ENCODE peak calls at places on chromosomes 11 and 22, in six cellular contexts. I is neural progenitor cell, W is DND-41, V is hepatocyte, N is endothelial cell of umbilical vein, C is SK-N-SH. Q is an unnamed sample.

GRCh38 chr11:112625816-112626215 is 335.4 kb upstream of the NCAM1 start:
- DNase-seq in V (no peak), I (peak; percentile 56), N (no peak), C (no peak), W (no peak), Q (no peak)

GRCh38 chr11:87083029-87083428 is 45.3 kb downstream of the TMEM135 start:
- DNase-seq in I (peak; percentile 84), C (no peak), N (no peak), V (no peak), W (no peak), Q (no peak)

GRCh38 chr11:107576497-107577086 is 11.1 kb upstream of the ALKBH8 start:
- DNase-seq in V (peak; percentile 65), W (peak; percentile 55), I (peak; percentile 55), C (peak; percentile 61), N (peak; percentile 55), Q (peak; percentile 63)

GRCh38 chr11:57496109-57496820 is 19.2 kb downstream of the SLC43A1 start:
- DNase-seq in N (no peak), V (no peak), W (no peak), I (no peak), C (no peak), Q (no peak)

GRCh38 chr22:46896568-46897245 is 134.3 kb downstream of the TBC1D22A start:
- DNase-seq in W (no peak), V (no peak), I (no peak), C (no peak), N (no peak), Q (no peak)

GRCh38 chr11:14972581-14973490 is 685 bp upstream of the CALCA start:
- DNase-seq in N (no peak), I (peak; percentile 15), C (peak; percentile 37), V (no peak), W (no peak), Q (peak; percentile 6)

GRCh38 chr11:134497586-134497985 is 85.5 kb upstream of the B3GAT1 start:
- DNase-seq in V (no peak), C (no peak), I (no peak), W (no peak), N (no peak), Q (no peak)

GRCh38 chr11:104522650-104523049 is 358.7 kb upstream of the PDGFD start:
- DNase-seq in V (no peak), C (peak; percentile 25), N (no peak), I (no peak), W (no peak), Q (no peak)

GRCh38 chr11:35241531-35241930 is 102.6 kb downstream of the CD44 start:
- DNase-seq in V (no peak), N (no peak), C (no peak), I (no peak), W (no peak), Q (no peak)

GRCh38 chr11:112175596-112175947 is 260 bp downstream of the BCO2 start:
- DNase-seq in I (no peak), W (no peak), V (peak; percentile 34), C (no peak), N (no peak), Q (no peak)

GRCh38 chr22:42948205-42948804 is 66.6 kb downstream of the PACSIN2 start:
- DNase-seq in C (no peak), I (no peak), V (no peak), N (no peak), W (no peak), Q (no peak)

GRCh38 chr22:42947211-42947990 is 67.5 kb downstream of the PACSIN2 start:
- DNase-seq in N (peak; percentile 71), V (no peak), I (peak; percentile 28), C (no peak), W (no peak), Q (no peak)

GRCh38 chr22:42950281-42950680 is 64.7 kb downstream of the PACSIN2 start:
- DNase-seq in C (no peak), N (no peak), W (no peak), V (no peak), I (no peak), Q (no peak)

GRCh38 chr22:42951093-42951710 is 63.7 kb downstream of the PACSIN2 start:
- DNase-seq in C (no peak), V (no peak), I (no peak), W (no peak), N (no peak), Q (no peak)

GRCh38 chr22:42949159-42949558 is 65.8 kb downstream of the PACSIN2 start:
- DNase-seq in N (peak; percentile 66), V (no peak), I (no peak), C (no peak), W (no peak), Q (no peak)
- H4K20me1 ChIP-seq in N (no peaks in the 10 kb centered on the region), V (peaks cover 19% of the 10 kb centered on the region), I (peaks cover 80% of the 10 kb centered on the region), C (peaks cover 15% of the 10 kb centered on the region), W (peaks cover 87% of the 10 kb centered on the region), Q (no peaks in the 10 kb centered on the region)

GRCh38 chr11:8834379-8834778 is 76.6 kb upstream of the AKIP1 start:
- DNase-seq in I (no peak), N (peak; percentile 72), W (no peak), V (no peak), C (no peak), Q (no peak)

GRCh38 chr11:8833568-8834275 is 77.3 kb upstream of the AKIP1 start:
- DNase-seq in C (no peak), W (peak; percentile 15), I (no peak), V (no peak), N (no peak), Q (no peak)

GRCh38 chr11:8831861-8832260 is 79.1 kb upstream of the AKIP1 start:
- DNase-seq in V (no peak), N (no peak), C (no peak), W (no peak), I (no peak), Q (no peak)

GRCh38 chr11:8830641-8831040 is 80.3 kb upstream of the AKIP1 start:
- DNase-seq in N (no peak), I (no peak), C (no peak), W (no peak), V (no peak), Q (no peak)

DNA sequence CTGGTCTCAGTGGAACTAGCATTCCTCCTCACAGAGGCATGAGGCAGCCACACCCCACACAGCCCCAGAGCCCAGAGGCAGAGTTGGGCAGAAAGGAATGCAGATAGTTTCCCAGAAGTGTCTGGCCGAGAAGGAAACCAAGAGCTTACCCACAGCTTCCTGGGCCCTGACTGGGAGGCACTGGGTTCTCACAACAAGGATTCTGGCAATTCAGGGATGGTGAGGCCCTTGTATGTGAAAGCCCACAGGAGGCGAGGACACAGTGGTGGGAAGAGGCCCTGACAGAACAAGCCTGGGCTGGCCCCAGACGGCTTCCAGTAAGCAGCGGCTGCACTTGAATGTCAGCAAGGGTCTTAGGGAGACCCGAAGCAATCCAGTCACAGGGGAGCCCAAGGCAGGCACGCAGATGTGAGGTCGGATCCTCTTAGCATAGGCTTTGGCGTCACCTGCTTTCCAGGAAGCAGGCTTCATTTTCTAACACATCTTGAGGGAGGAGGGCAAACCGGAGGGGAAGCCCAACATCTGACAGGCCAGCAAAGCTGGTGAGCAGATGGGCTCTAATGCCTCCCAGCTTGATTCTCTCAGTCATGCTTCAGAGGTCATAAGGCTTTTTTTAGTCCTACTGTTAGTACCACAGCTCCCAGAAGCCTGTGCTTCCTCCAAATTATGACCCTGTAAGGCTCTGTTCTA is 78.3 kb upstream of the AKIP1 start:
- DNase-seq in W (peak; percentile 77), V (peak; percentile 42), I (no peak), C (peak; percentile 68), N (no peak), Q (peak; percentile 43)
- H3K4me3 ChIP-seq in W (no peak overlapping the region), V (no peak overlapping the region), I (no peak overlapping the region), C (no peak overlapping the region), N (no peak overlapping the region), Q (no peak overlapping the region)

GRCh38 chr11:58582437-58582836 is 3.6 kb downstream of the ZFP91 start:
- DNase-seq in V (no peak), C (no peak), I (no peak), W (no peak), N (no peak), Q (no peak)
- H3K4me1 ChIP-seq in V (peaks cover 17% of the 10 kb centered on the region), C (peaks cover 5% of the 10 kb centered on the region), I (peaks cover 29% of the 10 kb centered on the region), W (peaks cover 37% of the 10 kb centered on the region), N (peaks cover 10% of the 10 kb centered on the region), Q (peaks cover 52% of the 10 kb centered on the region)

GRCh38 chr11:20363500-20364411 is at the start of gene HTATIP2:
- DNase-seq in I (peak; percentile 70), N (peak; percentile 69), W (no peak), V (peak; percentile 76), C (no peak), Q (no peak)
- H4K20me1 ChIP-seq in I (no peaks in the 10 kb centered on the region), N (no peaks in the 10 kb centered on the region), W (no peaks in the 10 kb centered on the region), V (no peaks in the 10 kb centered on the region), C (no peaks in the 10 kb centered on the region), Q (no peaks in the 10 kb centered on the region)

GRCh38 chr11:20097319-20098221 is 62.7 kb downstream of the DBX1 start:
- DNase-seq in N (peak; percentile 99), C (no peak), V (peak; percentile 38), W (no peak), I (no peak), Q (no peak)
- H3K4me3 ChIP-seq in N (no peak overlapping the region), C (no peak overlapping the region), V (no peak overlapping the region), W (no peak overlapping the region), I (no peak overlapping the region), Q (no peak overlapping the region)

DNA sequence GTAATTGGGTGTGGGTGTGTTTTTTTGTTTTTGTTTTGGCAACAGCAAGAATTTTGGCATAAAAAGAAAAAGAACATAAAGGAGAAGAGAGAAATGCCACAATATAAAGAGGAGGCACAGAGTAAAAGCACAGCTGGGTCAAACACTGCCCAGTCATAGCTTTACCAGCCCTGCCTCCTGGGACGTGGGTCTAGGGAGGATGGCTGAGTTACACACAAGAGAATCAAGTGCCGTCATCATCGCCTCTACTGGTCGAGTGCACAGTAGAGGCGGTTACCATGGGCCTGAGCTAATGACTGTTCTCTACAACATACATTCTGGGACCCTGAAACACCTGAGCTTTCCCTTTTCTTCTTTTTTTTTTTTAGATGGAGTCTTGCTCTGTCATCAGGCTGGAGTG is 87.6 kb upstream of the BID start:
- DNase-seq in I (no peak), V (no peak), W (no peak), C (no peak), N (no peak), Q (no peak)
- H3K4me1 ChIP-seq in I (no peaks in the 10 kb centered on the region), V (no peaks in the 10 kb centered on the region), W (no peaks in the 10 kb centered on the region), C (peaks cover 12% of the 10 kb centered on the region), N (no peaks in the 10 kb centered on the region), Q (no peaks in the 10 kb centered on the region)

GRCh38 chr11:132187391-132187790 is 817.0 kb downstream of the NTM start:
- DNase-seq in V (no peak), C (no peak), W (no peak), I (no peak), N (no peak), Q (no peak)
- H4K20me1 ChIP-seq in V (no peaks in the 10 kb centered on the region), C (no peaks in the 10 kb centered on the region), W (no peaks in the 10 kb centered on the region), I (no peaks in the 10 kb centered on the region), N (no peaks in the 10 kb centered on the region), Q (no peaks in the 10 kb centered on the region)

DNA sequence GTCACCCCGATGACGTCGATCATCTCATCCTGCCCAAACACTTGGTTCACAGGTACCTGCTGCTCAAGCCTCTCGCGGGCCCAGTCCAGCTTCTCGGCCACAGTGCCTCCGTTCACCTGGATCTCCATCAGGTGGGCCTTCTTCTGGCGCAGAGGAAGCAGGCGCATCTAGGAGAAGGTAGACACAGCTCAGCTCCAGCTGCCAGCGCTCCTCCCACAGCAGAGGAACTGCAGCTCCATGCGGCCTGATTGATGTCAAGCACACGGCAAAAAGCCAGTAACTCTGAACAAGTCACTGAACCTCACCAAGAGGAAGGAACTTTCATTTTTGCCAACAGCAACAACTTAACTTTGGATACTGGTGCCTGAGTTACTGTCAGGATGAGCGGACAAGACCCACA is 4.0 kb downstream of the RPL3 start:
- DNase-seq in V (no peak), C (no peak), W (no peak), I (no peak), N (peak; percentile 30), Q (no peak)
- H3K4me3 ChIP-seq in V (no peak overlapping the region), C (no peak overlapping the region), W (peak overlapping the region; percentile 44), I (no peak overlapping the region), N (no peak overlapping the region), Q (peak overlapping the region; percentile 94)

GRCh38 chr11:64722141-64723050 is 601 bp downstream of the NRXN2 start:
- DNase-seq in I (no peak), V (no peak), W (no peak), C (peak; percentile 72), N (no peak), Q (no peak)
- H3K4me1 ChIP-seq in I (peaks cover 17% of the 10 kb centered on the region), V (no peaks in the 10 kb centered on the region), W (peaks cover 13% of the 10 kb centered on the region), C (peaks cover 36% of the 10 kb centered on the region), N (no peaks in the 10 kb centered on the region), Q (peaks cover 18% of the 10 kb centered on the region)

Q was measured in OCI-LY7.